ENCODE peak calls at places on chromosome 19, in six cellular contexts. One of them, this sample, is unnamed.
A peak's percentile ranks its signal among the peaks of the same experiment; 100 is the strongest.

GRCh38 chr19:17751103-17751911 is at the start of gene FCHO1:
- DNase-seq in GM23248: no peak
- DNase-seq in T follicular helper cell: peak; percentile 78
- DNase-seq in lower leg skin: no peak
- DNase-seq in coronary artery: no peak
- DNase-seq in substantia nigra: peak; percentile 31
- DNase-seq in this sample: peak; percentile 64

GRCh38 chr19:7515471-7516226 is at the start of gene ZNF358:
- DNase-seq in GM23248: peak; percentile 85
- DNase-seq in T follicular helper cell: no peak
- DNase-seq in lower leg skin: peak; percentile 93
- DNase-seq in coronary artery: peak; percentile 82
- DNase-seq in substantia nigra: peak; percentile 50
- DNase-seq in this sample: peak; percentile 87

GRCh38 chr19:1266818-1267440 is 2.2 kb upstream of the CIRBP start:
- DNase-seq in GM23248: peak; percentile 79
- DNase-seq in T follicular helper cell: no peak
- DNase-seq in lower leg skin: peak; percentile 96
- DNase-seq in coronary artery: peak; percentile 87
- DNase-seq in substantia nigra: no peak
- DNase-seq in this sample: no peak

GRCh38 chr19:45468159-45468651 is 409 bp downstream of the FOSB start:
- DNase-seq in GM23248: peak; percentile 62
- DNase-seq in T follicular helper cell: peak; percentile 33
- DNase-seq in lower leg skin: peak; percentile 92
- DNase-seq in coronary artery: peak; percentile 86
- DNase-seq in substantia nigra: no peak
- DNase-seq in this sample: no peak

GRCh38 chr19:46100344-46100743 is 24.1 kb downstream of the IGFL3 start:
- DNase-seq in GM23248: no peak
- DNase-seq in T follicular helper cell: no peak
- DNase-seq in lower leg skin: no peak
- DNase-seq in coronary artery: no peak
- DNase-seq in substantia nigra: no peak
- DNase-seq in this sample: no peak

GRCh38 chr19:52428937-52429336 is at the start of gene ZNF534:
- DNase-seq in GM23248: no peak
- DNase-seq in T follicular helper cell: no peak
- DNase-seq in lower leg skin: no peak
- DNase-seq in coronary artery: no peak
- DNase-seq in substantia nigra: no peak
- DNase-seq in this sample: no peak

GRCh38 chr19:41864374-41864773 is 4.3 kb downstream of the RPS19 start:
- DNase-seq in GM23248: no peak
- DNase-seq in T follicular helper cell: no peak
- DNase-seq in lower leg skin: no peak
- DNase-seq in coronary artery: no peak
- DNase-seq in substantia nigra: no peak
- DNase-seq in this sample: no peak

GRCh38 chr19:14411161-14411560 is 8.0 kb downstream of the DDX39A start:
- DNase-seq in GM23248: no peak
- DNase-seq in T follicular helper cell: no peak
- DNase-seq in lower leg skin: no peak
- DNase-seq in coronary artery: no peak
- DNase-seq in substantia nigra: no peak
- DNase-seq in this sample: no peak

GRCh38 chr19:49776371-49776764 is 9.6 kb downstream of the AP2A1 start:
- DNase-seq in GM23248: no peak
- DNase-seq in T follicular helper cell: no peak
- DNase-seq in lower leg skin: no peak
- DNase-seq in coronary artery: no peak
- DNase-seq in substantia nigra: no peak
- DNase-seq in this sample: no peak

GRCh38 chr19:13652810-13653590 is 111.3 kb upstream of the MRI1 start:
- DNase-seq in GM23248: no peak
- DNase-seq in T follicular helper cell: no peak
- DNase-seq in lower leg skin: no peak
- DNase-seq in coronary artery: no peak
- DNase-seq in substantia nigra: no peak
- DNase-seq in this sample: no peak

GRCh38 chr19:1170938-1171754 is 2.9 kb downstream of the SBNO2 start:
- DNase-seq in GM23248: peak; percentile 33
- DNase-seq in T follicular helper cell: no peak
- DNase-seq in lower leg skin: peak; percentile 88
- DNase-seq in coronary artery: no peak
- DNase-seq in substantia nigra: no peak
- DNase-seq in this sample: peak; percentile 31

GRCh38 chr19:4878491-4878968 is 11.1 kb upstream of the PLIN3 start:
- DNase-seq in GM23248: no peak
- DNase-seq in T follicular helper cell: no peak
- DNase-seq in lower leg skin: no peak
- DNase-seq in coronary artery: no peak
- DNase-seq in substantia nigra: peak; percentile 60
- DNase-seq in this sample: peak; percentile 51

GRCh38 chr19:17610384-17610783 is 54.9 kb downstream of the COLGALT1 start:
- DNase-seq in GM23248: peak; percentile 44
- DNase-seq in T follicular helper cell: no peak
- DNase-seq in lower leg skin: no peak
- DNase-seq in coronary artery: no peak
- DNase-seq in substantia nigra: no peak
- DNase-seq in this sample: no peak

GRCh38 chr19:9523885-9524474 is 14.5 kb downstream of the ZNF426 start:
- DNase-seq in GM23248: peak; percentile 11
- DNase-seq in T follicular helper cell: no peak
- DNase-seq in lower leg skin: no peak
- DNase-seq in coronary artery: no peak
- DNase-seq in substantia nigra: no peak
- DNase-seq in this sample: no peak

GRCh38 chr19:58252102-58252685 is 23.5 kb downstream of the ZNF544 start:
- DNase-seq in GM23248: no peak
- DNase-seq in T follicular helper cell: no peak
- DNase-seq in lower leg skin: no peak
- DNase-seq in coronary artery: no peak
- DNase-seq in substantia nigra: no peak
- DNase-seq in this sample: no peak

GRCh38 chr19:54096642-54097106 is 3.9 kb downstream of the OSCAR start:
- DNase-seq in GM23248: peak; percentile 66
- DNase-seq in T follicular helper cell: no peak
- DNase-seq in lower leg skin: no peak
- DNase-seq in coronary artery: no peak
- DNase-seq in substantia nigra: no peak
- DNase-seq in this sample: no peak

GRCh38 chr19:41945135-41945766 is 13.9 kb downstream of the RABAC1 start:
- DNase-seq in GM23248: no peak
- DNase-seq in T follicular helper cell: peak; percentile 83
- DNase-seq in lower leg skin: no peak
- DNase-seq in coronary artery: no peak
- DNase-seq in substantia nigra: no peak
- DNase-seq in this sample: no peak

GRCh38 chr19:16375936-16376185 is 51.2 kb downstream of the KLF2 start:
- DNase-seq in GM23248: no peak
- DNase-seq in T follicular helper cell: no peak
- DNase-seq in lower leg skin: no peak
- DNase-seq in coronary artery: no peak
- DNase-seq in substantia nigra: no peak
- DNase-seq in this sample: no peak

GRCh38 chr19:28864024-28864503 is 348.9 kb downstream of the UQCRFS1 start:
- DNase-seq in GM23248: no peak
- DNase-seq in T follicular helper cell: no peak
- DNase-seq in lower leg skin: no peak
- DNase-seq in coronary artery: no peak
- DNase-seq in substantia nigra: no peak
- DNase-seq in this sample: no peak

GRCh38 chr19:7534531-7534980 is 961 bp upstream of the PNPLA6 start:
- DNase-seq in GM23248: peak; percentile 86
- DNase-seq in T follicular helper cell: no peak
- DNase-seq in lower leg skin: peak; percentile 90
- DNase-seq in coronary artery: peak; percentile 90
- DNase-seq in substantia nigra: peak; percentile 49
- DNase-seq in this sample: peak; percentile 79

GRCh38 chr19:34461375-34462100 is 20.0 kb upstream of the WTIP start:
- DNase-seq in GM23248: peak; percentile 42
- DNase-seq in T follicular helper cell: no peak
- DNase-seq in lower leg skin: peak; percentile 31
- DNase-seq in coronary artery: no peak
- DNase-seq in substantia nigra: no peak
- DNase-seq in this sample: peak; percentile 7

GRCh38 chr19:54938906-54939305 is 8.4 kb downstream of the NLRP7 start:
- DNase-seq in GM23248: no peak
- DNase-seq in T follicular helper cell: no peak
- DNase-seq in lower leg skin: no peak
- DNase-seq in coronary artery: no peak
- DNase-seq in substantia nigra: no peak
- DNase-seq in this sample: no peak

GRCh38 chr19:53008061-53008778 is 5.5 kb upstream of the ERVV-1 start:
- DNase-seq in GM23248: no peak
- DNase-seq in T follicular helper cell: no peak
- DNase-seq in lower leg skin: peak; percentile 75
- DNase-seq in coronary artery: no peak
- DNase-seq in substantia nigra: no peak
- DNase-seq in this sample: no peak

GRCh38 chr19:35350591-35350990 is 2.9 kb downstream of the FFAR1 start:
- DNase-seq in GM23248: no peak
- DNase-seq in T follicular helper cell: no peak
- DNase-seq in lower leg skin: peak; percentile 65
- DNase-seq in coronary artery: no peak
- DNase-seq in substantia nigra: no peak
- DNase-seq in this sample: no peak

GRCh38 chr19:47158879-47159509 is 28.4 kb downstream of the SAE1 start:
- DNase-seq in GM23248: peak; percentile 79
- DNase-seq in T follicular helper cell: peak; percentile 42
- DNase-seq in lower leg skin: no peak
- DNase-seq in coronary artery: no peak
- DNase-seq in substantia nigra: no peak
- DNase-seq in this sample: no peak

GRCh38 chr19:4597975-4598671 is 38.6 kb upstream of the SEMA6B start:
- DNase-seq in GM23248: peak; percentile 46
- DNase-seq in T follicular helper cell: peak; percentile 23
- DNase-seq in lower leg skin: no peak
- DNase-seq in coronary artery: no peak
- DNase-seq in substantia nigra: no peak
- DNase-seq in this sample: no peak

GRCh38 chr19:15315101-15315500 is 17.2 kb downstream of the BRD4 start:
- DNase-seq in GM23248: no peak
- DNase-seq in T follicular helper cell: no peak
- DNase-seq in lower leg skin: no peak
- DNase-seq in coronary artery: no peak
- DNase-seq in substantia nigra: no peak
- DNase-seq in this sample: no peak

GRCh38 chr19:5138606-5139594 is 170.0 kb downstream of the KDM4B start:
- DNase-seq in GM23248: peak; percentile 31
- DNase-seq in T follicular helper cell: peak; percentile 30
- DNase-seq in lower leg skin: no peak
- DNase-seq in coronary artery: no peak
- DNase-seq in substantia nigra: no peak
- DNase-seq in this sample: peak; percentile 41

GRCh38 chr19:46745521-46746280 is at the start of gene FKRP:
- DNase-seq in GM23248: peak; percentile 54
- DNase-seq in T follicular helper cell: no peak
- DNase-seq in lower leg skin: no peak
- DNase-seq in coronary artery: peak; percentile 78
- DNase-seq in substantia nigra: no peak
- DNase-seq in this sample: no peak